ENCODE peak calls at places on chromosomes 3 and 15, in nine cellular contexts. R is Peyer's patch, Y is A673, K is astrocyte, T is GM23248, I is esophagus muscularis mucosa, E is adrenal gland, D is DND-41, P is AG04450. W is an unnamed sample.
A peak's percentile ranks its signal among the peaks of the same experiment; 100 is the strongest.

GRCh38 chr3:127593187-127593586 is 2.7 kb upstream of the TPRA1 start:
- DNase-seq in R (no peak), Y (no peak), K (no peak), T (no peak), I (no peak), E (no peak), D (no peak), P (no peak), W (no peak)

GRCh38 chr3:55341502-55342031 is 145.5 kb downstream of the WNT5A start:
- DNase-seq in R (no peak), Y (no peak), K (peak; percentile 65), T (peak; percentile 68), I (no peak), E (no peak), D (no peak), P (no peak), W (no peak)

GRCh38 chr3:37862219-37862711 is 585 bp downstream of the CTDSPL start:
- DNase-seq in R (no peak), Y (peak; percentile 35), K (no peak), T (peak; percentile 84), I (no peak), E (peak; percentile 54), D (peak; percentile 54), P (no peak), W (no peak)

GRCh38 chr15:20358066-20358780 is 183.4 kb downstream of the GOLGA6L6 start:
- DNase-seq in R (no peak), Y (no peak), K (no peak), T (no peak), I (no peak), E (no peak), D (no peak), P (no peak), W (no peak)

GRCh38 chr3:3603351-3603750 is 195.9 kb upstream of the LRRN1 start:
- DNase-seq in R (no peak), Y (no peak), K (peak; percentile 52), T (no peak), I (no peak), E (no peak), D (no peak), P (no peak), W (no peak)

GRCh38 chr15:31867536-31868442 is 162.5 kb upstream of the CHRNA7 start:
- DNase-seq in R (no peak), Y (peak; percentile 65), K (peak; percentile 8), T (peak; percentile 61), I (peak; percentile 91), E (peak; percentile 59), D (peak; percentile 24), P (no peak), W (peak; percentile 15)

GRCh38 chr15:93278006-93278405 is 189.0 kb upstream of the RGMA start:
- DNase-seq in R (no peak), Y (no peak), K (no peak), T (no peak), I (no peak), E (no peak), D (no peak), P (no peak), W (no peak)

GRCh38 chr15:98308117-98308516 is 340.2 kb upstream of the IGF1R start:
- DNase-seq in R (no peak), Y (no peak), K (no peak), T (no peak), I (no peak), E (no peak), D (no peak), P (no peak), W (no peak)

GRCh38 chr15:69456208-69457166 is 3.9 kb downstream of the RPLP1 start:
- DNase-seq in R (no peak), Y (no peak), K (no peak), T (no peak), I (no peak), E (no peak), D (no peak), P (no peak), W (no peak)

GRCh38 chr3:130850044-130850797 is 43.7 kb upstream of the ATP2C1 start:
- DNase-seq in R (no peak), Y (peak; percentile 44), K (peak; percentile 97), T (peak; percentile 70), I (no peak), E (no peak), D (peak; percentile 33), P (no peak), W (peak; percentile 27)

GRCh38 chr3:188605960-188606359 is 452.0 kb downstream of the LPP start:
- DNase-seq in R (no peak), Y (no peak), K (no peak), T (no peak), I (no peak), E (no peak), D (no peak), P (no peak), W (no peak)

GRCh38 chr3:168094877-168095610 is 680 bp downstream of the GOLIM4 start:
- DNase-seq in R (peak; percentile 54), Y (peak; percentile 68), K (peak; percentile 52), T (peak; percentile 93), I (no peak), E (peak; percentile 56), D (no peak), P (no peak), W (no peak)

GRCh38 chr3:168096210-168096795 is 579 bp upstream of the GOLIM4 start:
- DNase-seq in R (peak; percentile 54), Y (peak; percentile 92), K (peak; percentile 94), T (peak; percentile 96), I (peak; percentile 94), E (peak; percentile 52), D (no peak), P (peak; percentile 69), W (no peak)

GRCh38 chr3:168094580-168094876 is 1.2 kb downstream of the GOLIM4 start:
- DNase-seq in R (no peak), Y (peak; percentile 84), K (peak; percentile 54), T (no peak), I (no peak), E (no peak), D (no peak), P (no peak), W (no peak)

GRCh38 chr3:168095611-168096209 is at the start of gene GOLIM4:
- DNase-seq in R (peak; percentile 84), Y (peak; percentile 93), K (peak; percentile 97), T (peak; percentile 99), I (peak; percentile 96), E (peak; percentile 96), D (no peak), P (peak; percentile 92), W (no peak)

DNA sequence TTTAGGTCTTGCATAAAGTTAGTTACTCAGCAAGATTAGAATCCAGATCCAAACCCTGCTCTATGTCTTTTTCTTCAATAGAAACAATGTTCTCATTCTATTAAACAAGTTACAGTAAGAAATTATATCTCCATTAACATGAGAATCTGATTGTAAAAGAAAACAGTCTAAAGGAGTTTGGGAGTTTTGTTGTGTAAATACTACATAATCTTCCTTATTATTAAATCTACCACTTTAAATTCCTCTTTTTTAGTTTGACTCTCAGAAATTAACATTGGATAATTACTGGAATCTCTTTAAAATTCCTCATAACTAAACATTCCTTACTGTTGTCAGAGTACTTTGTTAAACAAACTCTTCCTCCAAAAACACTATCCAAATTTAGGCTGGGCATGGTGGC is 1.7 kb upstream of the GOLIM4 start:
- DNase-seq in R (no peak), Y (no peak), K (no peak), T (no peak), I (no peak), E (no peak), D (no peak), P (no peak), W (no peak)
- H3K4me3 ChIP-seq in R (no peak overlapping the region), Y (no peak overlapping the region), K (no peak overlapping the region), T (no peak overlapping the region), I (no peak overlapping the region), E (no peak overlapping the region), D (no peak overlapping the region), P (no peak overlapping the region), W (no peak overlapping the region)

GRCh38 chr3:102643546-102643945 is 208.7 kb downstream of the ZPLD1 start:
- DNase-seq in R (no peak), Y (no peak), K (no peak), T (no peak), I (no peak), E (no peak), D (no peak), P (no peak), W (no peak)
- H3K27ac ChIP-seq in R (no peak overlapping the region), Y (no peak overlapping the region), K (no peak overlapping the region), T (no peak overlapping the region), I (no peak overlapping the region), E (no peak overlapping the region), D (no peak overlapping the region), P (no peak overlapping the region), W (no peak overlapping the region)

DNA sequence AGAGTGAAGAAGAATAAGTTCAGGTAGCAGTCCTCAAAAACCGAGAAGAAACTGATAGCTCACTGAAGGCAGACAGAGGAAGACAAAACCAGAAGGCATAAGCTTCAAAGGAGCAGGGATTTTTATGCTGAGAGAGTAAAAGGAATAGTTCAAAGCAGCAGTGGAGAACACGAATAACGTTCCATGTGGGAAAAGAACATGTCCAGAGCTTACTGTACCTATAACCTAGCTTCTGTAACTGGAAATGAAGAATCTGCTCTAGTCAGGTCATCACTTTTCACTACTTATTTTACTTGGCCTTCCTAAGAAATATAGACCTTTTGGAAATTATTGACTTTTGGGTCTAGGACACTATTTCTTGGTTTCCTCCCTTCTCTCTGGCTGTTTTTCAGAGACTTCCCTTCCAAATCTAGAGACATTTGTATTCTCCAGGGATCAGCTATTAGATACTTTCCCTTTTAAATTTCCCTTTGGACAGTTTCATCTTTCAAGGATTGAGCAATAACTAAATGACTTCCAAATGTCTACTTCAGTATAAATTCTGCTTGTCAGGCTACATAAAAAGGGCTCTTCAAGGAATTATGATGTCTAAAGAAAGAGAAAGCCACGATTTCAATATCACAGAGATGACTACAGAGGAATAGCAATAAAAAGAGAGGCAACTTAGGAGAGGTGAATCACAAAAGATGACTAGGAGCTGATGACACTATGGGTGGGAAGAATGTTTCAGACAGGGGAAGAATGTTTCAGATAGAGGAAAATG is 46.7 kb downstream of the UBE3A start:
- DNase-seq in R (no peak), Y (peak; percentile 67), K (peak; percentile 74), T (peak; percentile 92), I (no peak), E (no peak), D (no peak), P (no peak), W (no peak)
- H3K9me3 ChIP-seq in R (no peaks in the 10 kb centered on the region), Y (peaks cover 10% of the 10 kb centered on the region), K (no peaks in the 10 kb centered on the region), T (no peaks in the 10 kb centered on the region), I (no peaks in the 10 kb centered on the region), E (no peaks in the 10 kb centered on the region), D (peaks cover 2% of the 10 kb centered on the region), P (no peaks in the 10 kb centered on the region), W (no peaks in the 10 kb centered on the region)

GRCh38 chr3:147419062-147419701 is 10.0 kb downstream of the ZIC1 start:
- DNase-seq in R (no peak), Y (peak; percentile 88), K (peak; percentile 54), T (peak; percentile 22), I (no peak), E (no peak), D (no peak), P (peak; percentile 4), W (no peak)

GRCh38 chr3:147419731-147420360 is 10.7 kb downstream of the ZIC1 start:
- DNase-seq in R (no peak), Y (no peak), K (no peak), T (no peak), I (no peak), E (no peak), D (no peak), P (no peak), W (no peak)

GRCh38 chr3:147422226-147422933 is 13.2 kb downstream of the ZIC1 start:
- DNase-seq in R (no peak), Y (no peak), K (no peak), T (no peak), I (no peak), E (no peak), D (no peak), P (no peak), W (no peak)

GRCh38 chr3:147421184-147421912 is 12.2 kb downstream of the ZIC1 start:
- DNase-seq in R (no peak), Y (no peak), K (no peak), T (peak; percentile 64), I (no peak), E (no peak), D (no peak), P (no peak), W (no peak)

GRCh38 chr3:147420361-147421183 is 11.4 kb downstream of the ZIC1 start:
- DNase-seq in R (no peak), Y (no peak), K (no peak), T (no peak), I (no peak), E (no peak), D (no peak), P (no peak), W (no peak)
- H3K4me3 ChIP-seq in R (no peak overlapping the region), Y (no peak overlapping the region), K (peak overlapping the region; percentile 61), T (peak overlapping the region; percentile 63), I (no peak overlapping the region), E (no peak overlapping the region), D (no peak overlapping the region), P (no peak overlapping the region), W (no peak overlapping the region)

W was measured in CD4-positive, CD25-positive, alpha-beta regulatory T cell.